ENCODE peak calls at places on chromosome X, in six cellular contexts. C, K, F, B, Q and E are unnamed samples. For H3K4me1 and H3K9me3, the result is how much of the 10 kb centered on the place peaks cover.

GRCh38 chrX:121308276-121308805 is 260.9 kb downstream of the GLUD2 start:
- DNase-seq in C (no peak), K (peak), F (peak), B (no peak), Q (peak), E (no peak)

GRCh38 chrX:38732866-38733265 is 68.4 kb upstream of the MID1IP1 start:
- DNase-seq in C (no peak), K (no peak), F (no peak), B (no peak), Q (no peak), E (no peak)

GRCh38 chrX:40539214-40540142 is 41.3 kb upstream of the ATP6AP2 start:
- DNase-seq in C (peak), K (peak), F (peak), B (no peak), Q (peak), E (peak)

GRCh38 chrX:129193357-129193756 is 329.9 kb downstream of the SMARCA1 start:
- DNase-seq in C (no peak), K (no peak), F (no peak), B (no peak), Q (no peak), E (peak)

GRCh38 chrX:147838465-147839131 is 73.1 kb upstream of the FMR1 start:
- DNase-seq in C (no peak), K (peak), F (no peak), B (no peak), Q (peak), E (no peak)

GRCh38 chrX:137587151-137587550 is 21.2 kb downstream of the ZIC3 start:
- DNase-seq in C (no peak), K (no peak), F (no peak), B (no peak), Q (no peak), E (no peak)

GRCh38 chrX:45781901-45782553 is 581.4 kb upstream of the DIPK2B start:
- DNase-seq in C (no peak), K (no peak), F (peak), B (peak), Q (peak), E (no peak)

GRCh38 chrX:48648299-48648698 is 35.3 kb upstream of the WAS start:
- DNase-seq in C (peak), K (peak), F (peak), B (peak), Q (peak), E (peak)

GRCh38 chrX:137427813-137428212 is 138.1 kb upstream of the ZIC3 start:
- DNase-seq in C (no peak), K (no peak), F (no peak), B (no peak), Q (peak), E (no peak)

GRCh38 chrX:57929373-57929772 is 19.1 kb upstream of the ZXDA start:
- DNase-seq in C (no peak), K (peak), F (peak), B (peak), Q (peak), E (peak)

GRCh38 chrX:19760841-19761512 is 126.4 kb downstream of the SH3KBP1 start:
- DNase-seq in C (no peak), K (no peak), F (peak), B (no peak), Q (no peak), E (no peak)

GRCh38 chrX:133440797-133441163 is 25.5 kb upstream of the GPC4 start:
- DNase-seq in C (no peak), K (no peak), F (no peak), B (no peak), Q (no peak), E (no peak)
- H3K4me1 ChIP-seq in C (under half), K (under half), F (under half), B (under half), Q (under half), E (under half)

DNA sequence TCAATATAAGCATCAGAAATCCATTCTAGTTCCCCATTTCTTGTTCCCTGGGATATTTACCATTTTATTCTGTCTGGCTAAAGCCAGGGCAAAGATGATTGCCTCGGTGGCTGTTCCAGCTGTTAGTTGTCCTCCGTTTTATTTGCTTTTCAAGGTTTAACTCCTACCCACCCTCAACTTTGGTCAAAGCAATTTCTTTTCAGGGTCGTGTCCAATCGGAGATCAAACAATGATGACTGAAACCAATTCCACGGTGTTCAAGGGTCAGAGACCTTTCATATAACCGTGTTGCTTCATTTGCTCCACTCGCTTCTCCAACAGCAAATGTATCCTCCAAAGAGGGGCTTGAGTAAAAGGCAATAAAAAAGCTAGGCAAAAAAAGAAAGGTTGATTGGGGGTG is 193.5 kb upstream of the FTHL17 start:
- DNase-seq in C (no peak), K (no peak), F (no peak), B (no peak), Q (no peak), E (no peak)
- H3K4me3 ChIP-seq in C (no peak), K (peak), F (no peak), B (peak), Q (no peak), E (no peak)

GRCh38 chrX:44105228-44105913 is 132.2 kb upstream of the NDP start:
- DNase-seq in C (no peak), K (no peak), F (no peak), B (no peak), Q (no peak), E (peak)

GRCh38 chrX:44101300-44101699 is 128.1 kb upstream of the NDP start:
- DNase-seq in C (no peak), K (no peak), F (no peak), B (no peak), Q (no peak), E (peak)

GRCh38 chrX:44106864-44107263 is 133.7 kb upstream of the NDP start:
- DNase-seq in C (no peak), K (no peak), F (no peak), B (no peak), Q (no peak), E (no peak)

GRCh38 chrX:44104699-44105098 is 131.5 kb upstream of the NDP start:
- DNase-seq in C (no peak), K (no peak), F (no peak), B (no peak), Q (no peak), E (no peak)
- H3K9me3 ChIP-seq in C (under half), K (under half), F (under half), B (under half), Q (under half), E (under half)

GRCh38 chrX:108034725-108035124 is 10.1 kb upstream of the VSIG1 start:
- DNase-seq in C (no peak), K (no peak), F (no peak), B (no peak), Q (no peak), E (no peak)
- H3K4me1 ChIP-seq in C (under half), K (under half), F (under half), B (under half), Q (under half), E (under half)

GRCh38 chrX:73852022-73852421 is 289.0 kb downstream of the CHIC1 start:
- DNase-seq in C (no peak), K (no peak), F (no peak), B (no peak), Q (no peak), E (no peak)
- H3K4me3 ChIP-seq in C (no peak), K (no peak), F (peak), B (no peak), Q (no peak), E (no peak)